ENCODE peak calls at places on chromosome 6, in six cellular contexts. One of them, this sample, is unnamed.

GRCh38 chr6:70474751-70475150 is 61.4 kb downstream of the FAM135A start:
- DNase-seq in CD8-positive, alpha-beta memory T cell: no peak
- DNase-seq in GM23248: no peak
- DNase-seq in mammary epithelial cell: no peak
- DNase-seq in keratinocyte: no peak
- DNase-seq in tibial nerve: no peak
- DNase-seq in this sample: no peak

GRCh38 chr6:166004491-166005275 is 163.0 kb downstream of the TBXT start:
- DNase-seq in CD8-positive, alpha-beta memory T cell: no peak
- DNase-seq in GM23248: no peak
- DNase-seq in mammary epithelial cell: no peak
- DNase-seq in keratinocyte: no peak
- DNase-seq in tibial nerve: no peak
- DNase-seq in this sample: no peak

GRCh38 chr6:5712349-5713215 is 294.1 kb downstream of the NRN1 start:
- DNase-seq in CD8-positive, alpha-beta memory T cell: no peak
- DNase-seq in GM23248: no peak
- DNase-seq in mammary epithelial cell: no peak
- DNase-seq in keratinocyte: no peak
- DNase-seq in tibial nerve: no peak
- DNase-seq in this sample: no peak

GRCh38 chr6:131134220-131134831 is 941 bp upstream of the AKAP7 start:
- DNase-seq in CD8-positive, alpha-beta memory T cell: no peak
- DNase-seq in GM23248: peak; percentile 2
- DNase-seq in mammary epithelial cell: no peak
- DNase-seq in keratinocyte: no peak
- DNase-seq in tibial nerve: no peak
- DNase-seq in this sample: no peak

GRCh38 chr6:79468116-79468515 is 69.1 kb downstream of the LCA5 start:
- DNase-seq in CD8-positive, alpha-beta memory T cell: no peak
- DNase-seq in GM23248: peak; percentile 72
- DNase-seq in mammary epithelial cell: no peak
- DNase-seq in keratinocyte: no peak
- DNase-seq in tibial nerve: no peak
- DNase-seq in this sample: no peak

GRCh38 chr6:134034478-134034877 is 17.9 kb downstream of the SLC2A12 start:
- DNase-seq in CD8-positive, alpha-beta memory T cell: no peak
- DNase-seq in GM23248: no peak
- DNase-seq in mammary epithelial cell: no peak
- DNase-seq in keratinocyte: no peak
- DNase-seq in tibial nerve: no peak
- DNase-seq in this sample: no peak

GRCh38 chr6:137968901-137969300 is 101.8 kb downstream of the TNFAIP3 start:
- DNase-seq in CD8-positive, alpha-beta memory T cell: no peak
- DNase-seq in GM23248: peak; percentile 7
- DNase-seq in mammary epithelial cell: no peak
- DNase-seq in keratinocyte: no peak
- DNase-seq in tibial nerve: no peak
- DNase-seq in this sample: no peak

GRCh38 chr6:90811596-90812226 is 224.8 kb upstream of the MAP3K7 start:
- DNase-seq in CD8-positive, alpha-beta memory T cell: no peak
- DNase-seq in GM23248: no peak
- DNase-seq in mammary epithelial cell: no peak
- DNase-seq in keratinocyte: no peak
- DNase-seq in tibial nerve: no peak
- DNase-seq in this sample: no peak

GRCh38 chr6:131250121-131250520 is 114.9 kb downstream of the AKAP7 start:
- DNase-seq in CD8-positive, alpha-beta memory T cell: no peak
- DNase-seq in GM23248: peak; percentile 62
- DNase-seq in mammary epithelial cell: peak; percentile 59
- DNase-seq in keratinocyte: no peak
- DNase-seq in tibial nerve: peak; percentile 34
- DNase-seq in this sample: no peak

DNA sequence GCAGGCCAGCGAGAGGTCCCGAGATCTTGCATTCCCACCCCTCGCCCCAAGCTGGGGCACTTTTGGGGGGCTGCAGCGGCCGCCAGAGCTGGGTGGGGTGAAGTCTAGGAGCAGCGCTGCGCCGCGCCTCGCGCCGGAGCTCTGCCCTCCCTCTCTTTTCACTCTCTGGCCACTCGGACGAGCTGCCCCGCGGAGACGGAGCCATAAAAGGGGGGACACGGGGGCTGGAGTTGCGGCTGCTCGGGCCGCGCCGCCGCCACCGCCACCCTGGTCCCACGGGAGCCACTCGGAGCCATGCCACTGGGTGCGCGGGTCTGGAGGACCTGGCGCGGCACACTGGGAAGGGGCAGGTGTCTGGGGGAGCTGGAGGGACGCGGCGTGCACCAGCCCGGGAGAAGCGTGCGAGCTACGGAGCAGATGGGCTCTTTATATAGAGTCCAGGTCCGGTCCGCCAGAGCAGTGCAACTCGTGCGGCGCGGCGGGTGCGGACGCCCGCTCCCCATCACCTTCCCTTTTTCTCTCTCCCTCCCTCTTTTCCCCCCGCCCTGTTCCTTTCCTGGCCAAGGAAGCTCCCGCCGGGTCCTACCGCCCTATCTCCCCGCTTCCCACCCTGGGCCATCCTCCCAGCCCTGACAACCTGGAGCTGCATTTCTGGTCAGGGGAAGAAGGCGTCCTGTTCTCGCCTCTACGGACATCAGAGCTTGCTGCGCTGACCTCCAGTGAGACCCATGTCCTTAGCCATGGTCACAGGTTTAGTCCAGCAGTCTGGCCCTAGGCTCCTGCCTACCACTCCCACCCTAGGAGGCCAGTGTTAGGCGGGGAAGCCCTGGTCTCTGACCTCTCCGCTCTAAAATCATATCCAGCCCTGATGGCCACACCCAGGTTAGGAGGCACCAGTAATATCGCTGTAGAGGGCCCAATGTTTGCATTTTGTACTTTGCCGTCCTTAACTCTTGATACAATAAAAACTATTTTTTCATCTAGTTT is 883 bp upstream of the HTR1B start:
- DNase-seq in CD8-positive, alpha-beta memory T cell: no peak
- DNase-seq in GM23248: no peak
- DNase-seq in mammary epithelial cell: no peak
- DNase-seq in keratinocyte: no peak
- DNase-seq in tibial nerve: no peak
- DNase-seq in this sample: no peak
- H3K27me3 ChIP-seq in CD8-positive, alpha-beta memory T cell: peaks cover 25% of the 10 kb centered on the region
- H3K27me3 ChIP-seq in GM23248: peaks cover 41% of the 10 kb centered on the region
- H3K27me3 ChIP-seq in mammary epithelial cell: no peaks in the 10 kb centered on the region
- H3K27me3 ChIP-seq in keratinocyte: peaks cover 27% of the 10 kb centered on the region
- H3K27me3 ChIP-seq in tibial nerve: peaks cover 51% of the 10 kb centered on the region
- H3K27me3 ChIP-seq in this sample: peaks cover 11% of the 10 kb centered on the region

GRCh38 chr6:16236009-16236501 is 2.3 kb upstream of the GMPR start:
- DNase-seq in CD8-positive, alpha-beta memory T cell: no peak
- DNase-seq in GM23248: peak; percentile 16
- DNase-seq in mammary epithelial cell: no peak
- DNase-seq in keratinocyte: no peak
- DNase-seq in tibial nerve: no peak
- DNase-seq in this sample: peak; percentile 21
- H3K27me3 ChIP-seq in CD8-positive, alpha-beta memory T cell: no peaks in the 10 kb centered on the region
- H3K27me3 ChIP-seq in GM23248: no peaks in the 10 kb centered on the region
- H3K27me3 ChIP-seq in mammary epithelial cell: no peaks in the 10 kb centered on the region
- H3K27me3 ChIP-seq in keratinocyte: peaks cover 31% of the 10 kb centered on the region
- H3K27me3 ChIP-seq in tibial nerve: no peaks in the 10 kb centered on the region
- H3K27me3 ChIP-seq in this sample: no peaks in the 10 kb centered on the region

DNA sequence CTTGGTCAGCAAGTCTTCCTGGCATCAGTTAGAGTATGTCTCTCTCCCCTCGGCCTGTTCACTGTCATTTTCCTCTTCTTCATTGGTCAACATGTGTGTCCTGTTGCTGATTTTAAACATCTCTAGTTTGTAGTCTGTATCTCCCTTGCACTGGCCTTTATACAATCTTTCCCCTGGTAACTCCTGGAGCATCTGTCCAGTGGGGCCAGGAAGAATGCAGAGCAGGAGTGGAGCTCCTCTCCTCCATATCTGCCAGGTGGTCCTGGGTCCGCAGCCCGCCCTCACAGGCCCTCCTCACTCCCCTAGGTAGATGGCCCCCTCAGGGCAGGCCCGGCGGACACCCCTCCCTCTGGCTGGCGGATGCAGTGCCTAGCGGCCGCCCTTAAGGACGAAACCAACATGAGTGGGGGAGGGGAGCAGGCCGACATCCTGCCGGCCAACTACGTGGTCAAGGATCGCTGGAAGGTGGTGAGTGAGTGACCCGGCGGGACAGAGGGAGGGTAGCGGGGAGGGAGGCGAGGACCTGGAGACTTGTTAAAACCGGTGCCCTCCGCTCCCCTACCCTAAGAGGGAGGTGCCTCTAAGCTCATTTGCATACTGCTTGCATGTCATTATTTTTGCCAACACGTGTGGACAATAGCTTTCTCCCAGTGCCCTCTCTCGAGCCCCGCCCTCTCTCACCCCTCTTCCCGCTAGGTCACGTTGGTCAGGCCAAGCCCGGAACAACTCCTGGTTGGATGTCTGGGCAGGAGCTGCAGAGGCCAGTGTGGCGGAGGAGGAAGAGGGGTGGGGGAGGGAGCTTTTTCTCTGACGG is 3.2 kb downstream of the TTBK1 start:
- DNase-seq in CD8-positive, alpha-beta memory T cell: no peak
- DNase-seq in GM23248: no peak
- DNase-seq in mammary epithelial cell: no peak
- DNase-seq in keratinocyte: no peak
- DNase-seq in tibial nerve: peak; percentile 15
- DNase-seq in this sample: no peak
- H3K27me3 ChIP-seq in CD8-positive, alpha-beta memory T cell: peaks cover 31% of the 10 kb centered on the region
- H3K27me3 ChIP-seq in GM23248: peaks cover 76% of the 10 kb centered on the region
- H3K27me3 ChIP-seq in mammary epithelial cell: peaks cover 23% of the 10 kb centered on the region
- H3K27me3 ChIP-seq in keratinocyte: peaks cover 82% of the 10 kb centered on the region
- H3K27me3 ChIP-seq in tibial nerve: peaks cover 63% of the 10 kb centered on the region
- H3K27me3 ChIP-seq in this sample: peaks cover 57% of the 10 kb centered on the region

GRCh38 chr6:146890644-146891434 is 292.1 kb downstream of the ADGB start:
- DNase-seq in CD8-positive, alpha-beta memory T cell: no peak
- DNase-seq in GM23248: peak; percentile 11
- DNase-seq in mammary epithelial cell: no peak
- DNase-seq in keratinocyte: no peak
- DNase-seq in tibial nerve: no peak
- DNase-seq in this sample: no peak
- H3K27me3 ChIP-seq in CD8-positive, alpha-beta memory T cell: no peaks in the 10 kb centered on the region
- H3K27me3 ChIP-seq in GM23248: no peaks in the 10 kb centered on the region
- H3K27me3 ChIP-seq in mammary epithelial cell: no peaks in the 10 kb centered on the region
- H3K27me3 ChIP-seq in keratinocyte: no peaks in the 10 kb centered on the region
- H3K27me3 ChIP-seq in tibial nerve: no peaks in the 10 kb centered on the region
- H3K27me3 ChIP-seq in this sample: no peaks in the 10 kb centered on the region

GRCh38 chr6:1390071-1390804 is 862 bp downstream of the FOXF2 start:
- DNase-seq in CD8-positive, alpha-beta memory T cell: no peak
- DNase-seq in GM23248: peak; percentile 82
- DNase-seq in mammary epithelial cell: peak; percentile 34
- DNase-seq in keratinocyte: no peak
- DNase-seq in tibial nerve: no peak
- DNase-seq in this sample: no peak

GRCh38 chr6:1389791-1390070 is 355 bp downstream of the FOXF2 start:
- DNase-seq in CD8-positive, alpha-beta memory T cell: no peak
- DNase-seq in GM23248: no peak
- DNase-seq in mammary epithelial cell: no peak
- DNase-seq in keratinocyte: no peak
- DNase-seq in tibial nerve: no peak
- DNase-seq in this sample: no peak

GRCh38 chr6:1391692-1392309 is 2.4 kb downstream of the FOXF2 start:
- DNase-seq in CD8-positive, alpha-beta memory T cell: no peak
- DNase-seq in GM23248: peak; percentile 45
- DNase-seq in mammary epithelial cell: no peak
- DNase-seq in keratinocyte: no peak
- DNase-seq in tibial nerve: no peak
- DNase-seq in this sample: no peak

GRCh38 chr6:1388927-1389790 is at the start of gene FOXF2:
- DNase-seq in CD8-positive, alpha-beta memory T cell: no peak
- DNase-seq in GM23248: peak; percentile 77
- DNase-seq in mammary epithelial cell: no peak
- DNase-seq in keratinocyte: no peak
- DNase-seq in tibial nerve: no peak
- DNase-seq in this sample: no peak

DNA sequence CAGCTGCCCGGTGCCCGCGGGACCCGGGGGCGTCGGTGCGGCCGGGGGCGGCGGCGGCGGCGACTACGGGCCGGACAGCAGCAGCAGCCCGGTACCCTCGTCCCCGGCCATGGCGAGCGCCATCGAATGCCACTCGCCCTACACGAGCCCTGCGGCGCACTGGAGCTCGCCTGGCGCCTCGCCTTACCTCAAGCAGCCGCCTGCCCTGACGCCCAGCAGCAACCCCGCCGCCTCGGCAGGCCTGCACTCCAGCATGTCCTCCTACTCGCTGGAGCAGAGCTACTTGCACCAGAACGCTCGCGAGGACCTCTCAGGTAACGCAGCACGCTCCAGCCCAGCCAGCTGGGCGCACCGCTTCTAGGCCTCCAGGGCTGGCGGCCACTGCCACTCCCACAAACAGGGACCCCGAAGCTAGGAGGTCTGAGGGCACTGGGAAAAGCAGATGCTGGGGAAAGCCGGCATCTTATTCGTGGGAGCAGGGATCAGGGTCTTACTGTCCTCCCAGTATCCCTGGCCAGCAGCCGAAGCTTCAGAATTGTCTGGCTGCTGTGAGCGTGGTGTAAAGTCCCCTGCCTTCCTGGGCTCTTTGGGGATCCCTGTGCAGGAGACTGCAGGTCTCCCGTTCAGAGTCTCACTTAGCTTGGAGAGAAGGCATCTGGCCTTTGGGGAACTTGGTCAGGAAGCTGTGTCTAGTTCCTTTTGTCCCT is 1.6 kb downstream of the FOXF2 start:
- DNase-seq in CD8-positive, alpha-beta memory T cell: no peak
- DNase-seq in GM23248: peak; percentile 63
- DNase-seq in mammary epithelial cell: no peak
- DNase-seq in keratinocyte: no peak
- DNase-seq in tibial nerve: no peak
- DNase-seq in this sample: no peak
- H3K27me3 ChIP-seq in CD8-positive, alpha-beta memory T cell: peaks cover 51% of the 10 kb centered on the region
- H3K27me3 ChIP-seq in GM23248: no peaks in the 10 kb centered on the region
- H3K27me3 ChIP-seq in mammary epithelial cell: peaks cover 56% of the 10 kb centered on the region
- H3K27me3 ChIP-seq in keratinocyte: peaks cover 91% of the 10 kb centered on the region
- H3K27me3 ChIP-seq in tibial nerve: peaks cover 94% of the 10 kb centered on the region
- H3K27me3 ChIP-seq in this sample: no peaks in the 10 kb centered on the region

DNA sequence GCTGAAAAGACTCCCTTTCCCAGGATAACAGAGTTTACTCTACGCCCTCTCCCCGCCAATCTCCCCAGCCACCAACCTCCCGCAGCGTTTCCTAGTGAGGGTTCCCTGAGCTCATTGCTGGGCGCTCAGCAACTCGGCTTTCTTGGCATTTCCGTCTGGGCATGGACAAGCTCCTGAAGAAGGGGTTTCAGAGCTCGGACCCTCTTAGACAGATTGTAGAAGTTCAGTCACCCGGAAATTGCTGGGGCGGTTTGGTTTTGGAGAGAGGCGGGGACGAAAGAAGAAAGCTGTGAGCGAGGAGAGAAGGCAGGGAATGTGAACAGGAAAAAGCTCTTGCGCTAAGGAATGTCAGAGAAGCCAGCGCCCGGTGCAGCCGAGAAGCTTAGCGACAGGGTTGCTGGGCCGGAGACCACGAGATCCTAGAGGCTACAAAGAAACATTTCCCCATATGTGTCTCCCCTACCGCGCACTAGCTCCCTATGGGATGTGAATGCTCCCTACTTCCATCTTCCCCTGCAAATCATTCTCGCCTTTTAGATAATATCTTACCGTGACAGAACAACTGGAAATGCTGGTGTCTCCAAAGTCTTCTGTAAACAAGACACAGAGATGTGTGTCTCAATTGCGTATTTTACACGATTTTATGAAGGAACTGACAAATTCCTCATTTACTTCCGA is 15.8 kb downstream of the POM121L2 start:
- DNase-seq in CD8-positive, alpha-beta memory T cell: no peak
- DNase-seq in GM23248: peak; percentile 60
- DNase-seq in mammary epithelial cell: peak; percentile 58
- DNase-seq in keratinocyte: no peak
- DNase-seq in tibial nerve: no peak
- DNase-seq in this sample: no peak
- H3K27me3 ChIP-seq in CD8-positive, alpha-beta memory T cell: peaks cover 55% of the 10 kb centered on the region
- H3K27me3 ChIP-seq in GM23248: peaks cover 34% of the 10 kb centered on the region
- H3K27me3 ChIP-seq in mammary epithelial cell: no peaks in the 10 kb centered on the region
- H3K27me3 ChIP-seq in keratinocyte: no peaks in the 10 kb centered on the region
- H3K27me3 ChIP-seq in tibial nerve: peaks cover 80% of the 10 kb centered on the region
- H3K27me3 ChIP-seq in this sample: peaks cover 3% of the 10 kb centered on the region

GRCh38 chr6:108120311-108120710 is 45.5 kb upstream of the NR2E1 start:
- DNase-seq in CD8-positive, alpha-beta memory T cell: no peak
- DNase-seq in GM23248: no peak
- DNase-seq in mammary epithelial cell: no peak
- DNase-seq in keratinocyte: no peak
- DNase-seq in tibial nerve: no peak
- DNase-seq in this sample: no peak
- H3K27me3 ChIP-seq in CD8-positive, alpha-beta memory T cell: peaks cover 63% of the 10 kb centered on the region
- H3K27me3 ChIP-seq in GM23248: peaks cover 95% of the 10 kb centered on the region
- H3K27me3 ChIP-seq in mammary epithelial cell: peaks cover 22% of the 10 kb centered on the region
- H3K27me3 ChIP-seq in keratinocyte: peaks cover 84% of the 10 kb centered on the region
- H3K27me3 ChIP-seq in tibial nerve: peaks cover 97% of the 10 kb centered on the region
- H3K27me3 ChIP-seq in this sample: peaks cover 67% of the 10 kb centered on the region